ENCODE peak calls at places on chromosomes 12 and 14, in nine cellular contexts. C, X, E, Y, G, R, Z, Q and I are unnamed samples.

GRCh38 chr12:13223941-13224340 is 27.4 kb downstream of the EMP1 start:
- DNase-seq in Z (no peak), C (no peak), X (no peak), G (no peak), E (no peak), Q (no peak), R (no peak), Y (no peak), I (no peak)

GRCh38 chr14:102953100-102953499 is 30.6 kb downstream of the AMN start:
- DNase-seq in R (no peak), G (no peak), Z (no peak), X (no peak), Q (no peak), C (no peak), E (no peak), Y (no peak), I (no peak)

GRCh38 chr12:91940826-91941225 is 204.8 kb downstream of the BTG1 start:
- DNase-seq in G (no peak), E (no peak), Z (no peak), Y (no peak), C (no peak), Q (no peak), R (no peak), X (no peak), I (no peak)

GRCh38 chr12:1644523-1645438 is 15.8 kb downstream of the WNT5B start:
- DNase-seq in G (peak; percentile 43), X (peak; percentile 36), Z (peak; percentile 82), E (peak; percentile 91), Q (peak; percentile 92), Y (no peak), R (no peak), C (peak; percentile 81), I (peak; percentile 72)

GRCh38 chr12:113480336-113480688 is 8.6 kb upstream of the LHX5 start:
- DNase-seq in G (no peak), Z (no peak), Y (no peak), Q (no peak), R (no peak), X (no peak), E (no peak), C (no peak), I (no peak)

GRCh38 chr14:49892301-49892635 is 614 bp upstream of the ARF6 start:
- DNase-seq in Q (no peak), Y (no peak), E (peak; percentile 84), C (no peak), R (no peak), Z (no peak), G (no peak), X (peak; percentile 57), I (peak; percentile 42)

GRCh38 chr12:4153343-4153892 is 120.1 kb upstream of the CCND2 start:
- DNase-seq in Q (no peak), Y (no peak), R (no peak), Z (no peak), G (no peak), E (no peak), X (no peak), C (no peak), I (no peak)

GRCh38 chr12:46661161-46661845 is 164.5 kb downstream of the SLC38A4 start:
- DNase-seq in Q (no peak), Y (no peak), X (peak; percentile 91), G (no peak), R (no peak), C (no peak), E (peak; percentile 92), Z (no peak), I (peak; percentile 83)

GRCh38 chr12:110744176-110744575 is 1.5 kb upstream of the PPP1CC start:
- DNase-seq in Q (peak; percentile 65), R (no peak), Z (no peak), Y (peak; percentile 11), C (peak; percentile 61), E (no peak), X (no peak), G (peak; percentile 54), I (no peak)

GRCh38 chr14:93081875-93082570 is 33.7 kb downstream of the ITPK1 start:
- DNase-seq in Y (peak; percentile 37), R (no peak), G (no peak), Q (peak; percentile 31), Z (no peak), X (no peak), E (no peak), C (no peak), I (no peak)

GRCh38 chr12:27555928-27556778 is 32.1 kb downstream of the PPFIBP1 start:
- DNase-seq in C (no peak), Y (no peak), G (no peak), X (no peak), R (no peak), Z (no peak), E (peak; percentile 69), Q (no peak), I (peak; percentile 77)

GRCh38 chr12:53493610-53494391 is 5.5 kb downstream of the MAP3K12 start:
- DNase-seq in R (no peak), Z (no peak), X (no peak), Y (no peak), C (no peak), E (no peak), G (no peak), Q (no peak), I (no peak)

GRCh38 chr14:32933943-32934890 is 4.5 kb upstream of the NPAS3 start:
- DNase-seq in E (peak; percentile 47), C (peak; percentile 50), G (no peak), Z (peak; percentile 23), Y (peak; percentile 71), Q (peak; percentile 54), R (no peak), X (no peak), I (peak; percentile 12)

GRCh38 chr14:38047518-38047917 is 160.2 kb upstream of the SSTR1 start:
- DNase-seq in R (no peak), Q (no peak), G (no peak), Z (no peak), C (no peak), E (peak; percentile 31), X (no peak), Y (no peak), I (peak; percentile 15)

GRCh38 chr14:104202259-104203070 is 64.1 kb downstream of the KIF26A start:
- DNase-seq in E (no peak), G (no peak), Z (no peak), C (no peak), R (peak; percentile 37), X (no peak), Q (peak; percentile 83), Y (peak; percentile 45), I (no peak)

GRCh38 chr12:26122681-26123481 is 2.0 kb downstream of the BHLHE41 start:
- DNase-seq in G (peak; percentile 38), X (peak; percentile 50), Q (peak; percentile 79), E (peak; percentile 83), C (peak; percentile 86), R (no peak), Y (peak; percentile 73), Z (peak; percentile 79), I (peak; percentile 67)

GRCh38 chr12:43880547-43880946 is 44.7 kb downstream of the TMEM117 start:
- DNase-seq in G (no peak), R (no peak), E (no peak), C (no peak), X (no peak), Z (no peak), Y (peak; percentile 12), Q (no peak), I (no peak)

GRCh38 chr14:21241218-21241819 is 27.9 kb downstream of the HNRNPC start:
- DNase-seq in Y (no peak), R (no peak), Q (no peak), C (no peak), Z (no peak), X (no peak), G (no peak), E (peak; percentile 32), I (peak; percentile 24)

GRCh38 chr12:26130728-26131127 is 5.9 kb upstream of the BHLHE41 start:
- DNase-seq in G (no peak), Q (no peak), Y (no peak), C (no peak), Z (no peak), E (no peak), X (no peak), R (no peak), I (no peak)

GRCh38 chr14:69648480-69649414 is 37.4 kb downstream of the SUSD6 start:
- DNase-seq in Y (no peak), R (no peak), X (peak; percentile 49), C (no peak), Z (no peak), Q (no peak), G (no peak), E (peak; percentile 68), I (no peak)

GRCh38 chr12:92278378-92278828 is 132.8 kb upstream of the BTG1 start:
- DNase-seq in X (no peak), Y (no peak), C (no peak), Q (no peak), Z (peak; percentile 43), G (no peak), E (peak; percentile 5), R (no peak), I (no peak)

GRCh38 chr12:11757531-11757930 is 108.1 kb downstream of the ETV6 start:
- DNase-seq in E (no peak), Q (no peak), Z (no peak), R (no peak), X (no peak), C (no peak), G (no peak), Y (no peak), I (no peak)

GRCh38 chr14:104096751-104097700 is 11.5 kb downstream of the ASPG start:
- DNase-seq in C (peak; percentile 42), G (no peak), R (no peak), Y (peak; percentile 34), Q (peak; percentile 51), X (no peak), E (no peak), Z (no peak), I (no peak)

GRCh38 chr14:59677771-59678211 is 101.2 kb upstream of the CCDC175 start:
- DNase-seq in Z (no peak), Y (no peak), E (peak; percentile 78), G (no peak), R (no peak), Q (no peak), X (no peak), C (no peak), I (peak; percentile 68)

GRCh38 chr12:27796093-27796492 is 16.1 kb upstream of the MANSC4 start:
- DNase-seq in X (no peak), Y (no peak), E (no peak), Z (no peak), Q (no peak), G (no peak), C (no peak), R (no peak), I (no peak)

GRCh38 chr14:106790189-106791036 is 1264.0 kb downstream of the TMEM121 start:
- DNase-seq in C (peak; percentile 61), Z (peak; percentile 30), R (peak; percentile 32), Y (peak; percentile 19), E (no peak), Q (peak; percentile 80), G (no peak), X (no peak), I (no peak)